ENCODE peak calls at places on chromosomes 11 and 22, in five cellular contexts. I, Z, G, P and C are unnamed samples.

GRCh38 chr22:29148826-29149225 is 56.9 kb upstream of the EMID1 start:
- DNase-seq in I (no peak), G (no peak), P (no peak), Z (no peak), C (peak)

GRCh38 chr11:61919113-61919840 is 1.9 kb upstream of the RAB3IL1 start:
- DNase-seq in P (no peak), I (no peak), G (no peak), Z (no peak), C (no peak)

GRCh38 chr22:43543522-43544281 is 131.9 kb downstream of the MPPED1 start:
- DNase-seq in G (no peak), Z (no peak), P (no peak), I (no peak), C (no peak)

GRCh38 chr11:94077568-94078293 is 50.9 kb upstream of the PANX1 start:
- DNase-seq in P (peak), G (no peak), Z (no peak), I (no peak), C (no peak)

GRCh38 chr11:62600367-62601113 is 1.1 kb downstream of the MTA2 start:
- DNase-seq in P (no peak), I (peak), Z (no peak), G (no peak), C (no peak)

GRCh38 chr11:11514246-11514645 is 107.6 kb downstream of the GALNT18 start:
- DNase-seq in G (no peak), P (no peak), Z (no peak), I (no peak), C (no peak)

GRCh38 chr11:72788250-72788649 is 5.6 kb downstream of the STARD10 start:
- DNase-seq in I (no peak), P (no peak), Z (no peak), G (no peak), C (peak)

GRCh38 chr11:1233351-1234053 is 10.6 kb downstream of the MUC5B start:
- DNase-seq in G (no peak), P (no peak), I (no peak), Z (no peak), C (peak)

GRCh38 chr11:72781313-72782080 is 12.3 kb downstream of the STARD10 start:
- DNase-seq in P (no peak), I (no peak), G (no peak), Z (peak), C (peak)

GRCh38 chr11:129723964-129724291 is 91.7 kb upstream of the TMEM45B start:
- DNase-seq in I (no peak), G (no peak), Z (no peak), P (no peak), C (no peak)

GRCh38 chr11:121282886-121283502 is 9.6 kb upstream of the SC5D start:
- DNase-seq in G (no peak), Z (no peak), I (no peak), P (no peak), C (peak)

GRCh38 chr11:95150977-95151684 is 61.5 kb downstream of the ENDOD1 start:
- DNase-seq in P (peak), G (peak), Z (peak), I (peak), C (peak)

GRCh38 chr22:44638966-44639739 is 62.9 kb upstream of the PRR5 start:
- DNase-seq in P (no peak), I (no peak), Z (no peak), G (no peak), C (no peak)

GRCh38 chr22:46373838-46374662 is 38.5 kb downstream of the TRMU start:
- DNase-seq in G (no peak), P (peak), I (no peak), Z (no peak), C (no peak)

GRCh38 chr11:43497144-43497543 is 138.4 kb downstream of the TTC17 start:
- DNase-seq in G (no peak), Z (no peak), P (no peak), I (no peak), C (no peak)

GRCh38 chr22:20430641-20431519 is 6.7 kb downstream of the SCARF2 start:
- DNase-seq in G (no peak), P (no peak), Z (no peak), I (peak), C (peak)

GRCh38 chr11:65625628-65626342 is 10.2 kb downstream of the PCNX3 start:
- DNase-seq in I (no peak), P (no peak), Z (peak), G (no peak), C (no peak)

GRCh38 chr11:107078375-107078774 is 60.1 kb upstream of the GUCY1A2 start:
- DNase-seq in Z (no peak), I (no peak), P (no peak), G (no peak), C (no peak)

GRCh38 chr22:32706149-32706548 is 95.4 kb upstream of the TIMP3 start:
- DNase-seq in I (no peak), G (no peak), Z (no peak), P (no peak), C (no peak)

GRCh38 chr11:112961146-112961668 is at the start of gene NCAM1:
- DNase-seq in Z (no peak), I (peak), P (peak), G (no peak), C (peak)

GRCh38 chr11:75765116-75765515 is 3.5 kb upstream of the DGAT2 start:
- DNase-seq in I (no peak), G (no peak), Z (no peak), P (no peak), C (no peak)

GRCh38 chr11:2796091-2796490 is 89.5 kb downstream of the CDKN1C start:
- DNase-seq in Z (no peak), P (no peak), G (no peak), I (no peak), C (no peak)

GRCh38 chr11:110470716-110471115 is 41.0 kb downstream of the FDX1 start:
- DNase-seq in P (no peak), G (no peak), I (no peak), Z (no peak), C (no peak)

GRCh38 chr22:39278040-39278439 is 33.3 kb upstream of the PDGFB start:
- DNase-seq in I (no peak), Z (no peak), G (no peak), P (peak), C (no peak)

GRCh38 chr22:36147196-36147788 is 13.3 kb downstream of the APOL3 start:
- DNase-seq in P (no peak), G (no peak), I (no peak), Z (no peak), C (no peak)

GRCh38 chr22:26711205-26711958 is 54.0 kb downstream of the MIAT start:
- DNase-seq in Z (no peak), G (peak), P (no peak), I (no peak), C (no peak)

GRCh38 chr11:42960521-42961088 is 351.2 kb upstream of the API5 start:
- DNase-seq in I (no peak), P (no peak), G (no peak), Z (no peak), C (no peak)

GRCh38 chr11:79400717-79401330 is 40.0 kb downstream of the TENM4 start:
- DNase-seq in P (no peak), I (peak), Z (no peak), G (no peak), C (peak)

GRCh38 chr11:3840289-3840869 is 380 bp downstream of the RHOG start:
- DNase-seq in P (no peak), Z (no peak), G (no peak), I (no peak), C (no peak)

GRCh38 chr11:119512373-119512772 is 89.4 kb upstream of the THY1 start:
- DNase-seq in I (no peak), G (no peak), Z (no peak), P (no peak), C (no peak)

GRCh38 chr11:61022311-61023085 is 51.0 kb downstream of the CD6 start:
- DNase-seq in G (no peak), I (no peak), P (peak), Z (no peak), C (no peak)